ENCODE peak calls at places on chromosome 17, in four cellular contexts. One of them, this sample, is unnamed.

GRCh38 chr17:75707096-75707720 is 14.1 kb upstream of the ITGB4 start:
- DNase-seq in K562: no peak
- DNase-seq in GM12878: no peak
- DNase-seq in A549: peak; percentile 90
- DNase-seq in this sample: no peak

GRCh38 chr17:26782153-26782552 is 511.8 kb upstream of the WSB1 start:
- DNase-seq in K562: no peak
- DNase-seq in GM12878: no peak
- DNase-seq in A549: no peak
- DNase-seq in this sample: no peak

GRCh38 chr17:40422990-40423611 is 5.4 kb upstream of the TOP2A start:
- DNase-seq in K562: peak; percentile 56
- DNase-seq in A549: peak; percentile 65
- DNase-seq in GM12878: no peak
- DNase-seq in this sample: peak; percentile 67

GRCh38 chr17:69637399-69638165 is 223.1 kb downstream of the MAP2K6 start:
- DNase-seq in K562: no peak
- DNase-seq in GM12878: no peak
- DNase-seq in A549: no peak
- DNase-seq in this sample: no peak

GRCh38 chr17:59643159-59643857 is 23.6 kb downstream of the CLTC start:
- DNase-seq in GM12878: no peak
- DNase-seq in A549: no peak
- DNase-seq in K562: no peak
- DNase-seq in this sample: no peak

GRCh38 chr17:64183815-64184397 is 54.0 kb upstream of the ERN1 start:
- DNase-seq in K562: no peak
- DNase-seq in A549: no peak
- DNase-seq in GM12878: no peak
- DNase-seq in this sample: no peak

GRCh38 chr17:9021158-9021984 is at the start of gene NTN1:
- DNase-seq in K562: peak; percentile 25
- DNase-seq in GM12878: no peak
- DNase-seq in A549: no peak
- DNase-seq in this sample: peak; percentile 64

GRCh38 chr17:30093463-30094147 is 23.0 kb upstream of the NSRP1 start:
- DNase-seq in A549: peak; percentile 94
- DNase-seq in GM12878: peak; percentile 32
- DNase-seq in K562: peak; percentile 78
- DNase-seq in this sample: peak; percentile 72

GRCh38 chr17:8875957-8876356 is 8.5 kb upstream of the PIK3R6 start:
- DNase-seq in K562: no peak
- DNase-seq in A549: no peak
- DNase-seq in GM12878: no peak
- DNase-seq in this sample: no peak

GRCh38 chr17:37358098-37358829 is 17.5 kb upstream of the C17orf78 start:
- DNase-seq in GM12878: no peak
- DNase-seq in K562: peak; percentile 70
- DNase-seq in A549: peak; percentile 82
- DNase-seq in this sample: peak; percentile 85

GRCh38 chr17:61294777-61295176 is 104.9 kb upstream of the TBX2 start:
- DNase-seq in K562: no peak
- DNase-seq in GM12878: no peak
- DNase-seq in A549: peak; percentile 50
- DNase-seq in this sample: no peak

DNA sequence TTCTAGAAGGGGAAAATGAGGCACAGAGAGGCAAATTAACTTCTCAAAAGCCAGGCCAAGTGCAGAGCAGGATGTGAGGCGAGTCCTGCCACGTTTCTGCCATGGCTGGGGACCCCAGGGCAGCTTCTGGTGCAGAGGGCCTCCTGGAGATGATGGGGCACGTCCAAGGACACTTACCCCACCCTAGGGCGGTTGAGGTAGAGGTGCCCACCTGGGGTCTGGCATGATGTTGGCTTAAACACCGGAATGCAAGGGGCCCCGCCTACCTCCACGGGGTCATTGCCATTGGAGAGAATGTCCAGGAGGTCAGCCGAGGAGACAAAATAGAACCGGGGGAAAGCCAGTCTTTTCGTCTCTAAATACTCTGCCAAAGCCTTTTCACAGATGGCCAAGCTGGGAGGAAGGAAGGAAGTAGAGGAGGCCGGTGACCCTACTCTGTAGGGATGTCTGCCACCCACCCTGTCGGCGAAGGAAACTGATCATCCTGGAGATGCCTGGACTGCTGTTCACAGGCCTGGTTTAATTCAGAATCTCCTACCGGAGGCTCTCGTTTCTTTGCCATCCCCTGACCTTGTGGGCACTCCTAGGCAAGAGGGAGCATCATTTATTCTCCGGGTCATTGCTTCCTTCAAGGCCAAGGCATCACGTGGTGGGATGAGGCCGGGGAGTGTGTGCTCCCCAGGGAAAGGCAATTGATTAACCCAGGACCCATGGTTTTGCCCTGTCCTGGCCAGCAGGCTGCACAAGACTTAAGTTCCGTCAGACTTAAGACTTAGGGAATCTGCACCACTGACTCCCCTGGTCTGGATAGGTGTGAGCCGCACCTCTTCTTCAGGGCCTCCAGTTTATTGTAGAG is 70.5 kb downstream of the DNAH17 start:
- DNase-seq in A549: no peak
- DNase-seq in K562: no peak
- DNase-seq in GM12878: no peak
- DNase-seq in this sample: no peak
- TF ChIP-seq ESRRA in A549: no peak
- TF ChIP-seq ESRRA in K562: no peak
- TF ChIP-seq ESRRA in GM12878: no peak
- TF ChIP-seq ESRRA in this sample: no peak

GRCh38 chr17:49637050-49637449 is 40.8 kb downstream of the SPOP start:
- DNase-seq in K562: no peak
- DNase-seq in A549: no peak
- DNase-seq in GM12878: no peak
- DNase-seq in this sample: no peak
- TF ChIP-seq ESRRA in K562: no peak
- TF ChIP-seq ESRRA in A549: no peak
- TF ChIP-seq ESRRA in GM12878: no peak
- TF ChIP-seq ESRRA in this sample: no peak

DNA sequence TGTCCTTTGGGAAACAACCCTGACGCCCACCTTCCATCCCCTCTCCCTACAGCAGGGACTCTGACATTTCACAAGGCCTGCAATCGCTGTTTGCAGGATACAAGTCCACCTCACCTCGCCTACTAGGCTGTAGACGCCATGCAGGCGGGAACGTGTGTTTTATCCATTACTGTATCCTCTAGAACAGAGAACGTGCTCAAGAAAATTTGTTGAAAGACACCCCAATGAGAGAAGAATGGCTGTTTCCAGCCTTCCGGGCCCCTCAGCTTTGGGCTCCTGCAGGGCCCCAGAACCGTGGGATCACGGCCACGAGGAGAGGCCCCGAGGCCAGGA is 1.5 kb upstream of the TTYH2 start:
- DNase-seq in K562: no peak
- DNase-seq in GM12878: no peak
- DNase-seq in A549: no peak
- DNase-seq in this sample: no peak
- TF ChIP-seq ESRRA in K562: no peak
- TF ChIP-seq ESRRA in GM12878: no peak
- TF ChIP-seq ESRRA in A549: no peak
- TF ChIP-seq ESRRA in this sample: no peak

DNA sequence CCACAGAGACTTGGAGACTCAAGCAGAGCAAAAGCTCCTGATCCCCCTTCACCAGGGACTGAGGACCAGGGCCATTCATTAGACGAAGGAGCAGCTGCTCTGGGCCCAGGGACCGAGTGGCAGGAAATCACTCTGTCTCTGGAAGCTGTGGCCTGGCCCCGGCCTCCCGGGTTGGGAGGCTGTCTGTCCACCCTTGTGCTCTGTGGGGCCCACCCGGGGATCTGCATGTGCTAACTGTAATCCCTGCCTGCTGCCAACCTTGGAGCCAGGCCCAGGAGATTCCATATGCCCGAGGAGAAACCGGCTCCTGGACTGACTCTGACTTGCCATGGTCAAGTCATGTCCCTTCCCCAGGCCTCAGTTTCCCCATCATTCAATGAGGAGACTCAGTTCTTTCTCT is 27.5 kb upstream of the C1QL1 start:
- DNase-seq in K562: no peak
- DNase-seq in GM12878: no peak
- DNase-seq in A549: no peak
- DNase-seq in this sample: no peak
- TF ChIP-seq ESRRA in K562: no peak
- TF ChIP-seq ESRRA in GM12878: no peak
- TF ChIP-seq ESRRA in A549: no peak
- TF ChIP-seq ESRRA in this sample: no peak

GRCh38 chr17:14317383-14317782 is 16.5 kb downstream of the HS3ST3B1 start:
- DNase-seq in A549: no peak
- DNase-seq in K562: no peak
- DNase-seq in GM12878: no peak
- DNase-seq in this sample: no peak
- TF ChIP-seq ESRRA in A549: no peak
- TF ChIP-seq ESRRA in K562: no peak
- TF ChIP-seq ESRRA in GM12878: no peak
- TF ChIP-seq ESRRA in this sample: no peak

DNA sequence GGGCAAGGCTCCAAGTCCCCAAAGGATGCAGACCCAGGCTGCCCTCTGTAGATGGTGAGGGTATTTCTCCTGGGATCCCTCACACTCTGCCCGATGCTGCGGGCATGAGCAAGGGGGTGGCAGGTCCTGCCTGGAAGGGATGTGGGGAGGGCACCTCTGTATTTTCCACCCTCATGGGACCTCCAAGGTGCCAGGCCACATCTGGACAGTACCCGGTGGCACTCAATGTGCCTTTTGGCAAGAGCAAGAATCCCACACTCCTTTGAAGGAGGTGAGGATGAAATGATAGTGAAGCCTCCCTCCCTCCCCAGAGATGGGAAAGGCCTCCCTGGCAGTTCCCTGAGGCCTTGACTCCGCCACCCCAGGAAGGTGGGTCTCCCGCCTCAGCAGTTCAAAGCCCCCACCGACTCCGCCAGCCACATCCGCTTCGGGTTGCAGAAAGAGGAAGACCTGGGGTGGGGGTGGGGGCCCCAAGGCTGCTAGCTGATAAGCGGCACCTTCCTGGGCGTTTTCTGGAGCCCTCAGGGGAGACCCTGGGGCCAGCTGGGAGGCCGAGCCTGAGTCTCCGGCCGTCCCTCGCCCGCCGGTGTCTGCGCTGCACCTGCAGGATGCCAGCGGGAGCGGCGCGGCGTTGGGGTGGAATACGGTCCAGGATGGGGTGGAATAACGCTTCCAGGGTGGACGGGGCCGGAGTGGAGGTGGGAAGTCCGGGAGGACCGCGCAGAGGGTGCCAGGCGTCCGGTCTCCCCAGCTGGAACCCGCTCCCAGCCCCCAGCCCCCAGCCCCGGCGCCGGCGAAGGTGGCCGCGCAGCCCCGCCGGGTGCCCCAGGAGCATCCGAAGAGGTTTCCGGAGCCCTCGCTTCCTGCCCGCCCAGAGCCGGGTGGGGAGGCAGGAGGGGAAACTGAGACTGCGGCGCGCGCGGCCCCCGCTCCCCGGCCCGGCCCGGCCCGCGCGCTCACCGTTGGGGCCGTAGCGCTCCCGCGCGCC is 729 bp downstream of the ATP2A3 start:
- DNase-seq in A549: no peak
- DNase-seq in K562: peak; percentile 36
- DNase-seq in GM12878: no peak
- DNase-seq in this sample: peak; percentile 54
- TF ChIP-seq ESRRA in A549: no peak
- TF ChIP-seq ESRRA in K562: no peak
- TF ChIP-seq ESRRA in GM12878: no peak
- TF ChIP-seq ESRRA in this sample: no peak

GRCh38 chr17:7217113-7217987 is 2.3 kb downstream of the DLG4 start:
- DNase-seq in GM12878: no peak
- DNase-seq in A549: peak; percentile 74
- DNase-seq in K562: peak; percentile 45
- DNase-seq in this sample: no peak
- TF ChIP-seq ESRRA in GM12878: no peak
- TF ChIP-seq ESRRA in A549: no peak
- TF ChIP-seq ESRRA in K562: no peak
- TF ChIP-seq ESRRA in this sample: no peak

GRCh38 chr17:57962441-57963148 is 7.4 kb upstream of the CUEDC1 start:
- DNase-seq in K562: no peak
- DNase-seq in GM12878: no peak
- DNase-seq in A549: no peak
- DNase-seq in this sample: no peak
- TF ChIP-seq ESRRA in K562: no peak
- TF ChIP-seq ESRRA in GM12878: no peak
- TF ChIP-seq ESRRA in A549: no peak
- TF ChIP-seq ESRRA in this sample: no peak

GRCh38 chr17:15966879-15967248 is 21.9 kb downstream of the ADORA2B start:
- DNase-seq in A549: no peak
- DNase-seq in K562: peak; percentile 21
- DNase-seq in GM12878: no peak
- DNase-seq in this sample: peak; percentile 66
- TF ChIP-seq ESRRA in A549: no peak
- TF ChIP-seq ESRRA in K562: no peak
- TF ChIP-seq ESRRA in GM12878: no peak
- TF ChIP-seq ESRRA in this sample: no peak

GRCh38 chr17:43661699-43662431 is at the start of gene MEOX1:
- DNase-seq in K562: no peak
- DNase-seq in A549: no peak
- DNase-seq in GM12878: peak; percentile 79
- DNase-seq in this sample: no peak
- TF ChIP-seq ESRRA in K562: no peak
- TF ChIP-seq ESRRA in A549: no peak
- TF ChIP-seq ESRRA in GM12878: no peak
- TF ChIP-seq ESRRA in this sample: no peak